ENCODE peak calls at places on chromosome 14, in nine cellular contexts. V, X, D, Q, H, O, J, A and K are unnamed samples.

GRCh38 chr14:92323031-92323915 is at the start of gene SLC24A4:
- DNase-seq in V (peak), X (no peak), D (no peak), Q (no peak), H (no peak), O (peak), J (no peak), A (peak), K (no peak)

GRCh38 chr14:73700325-73700724 is 13.9 kb downstream of the PNMA1 start:
- DNase-seq in V (no peak), X (peak), D (no peak), Q (no peak), H (no peak), O (no peak), J (no peak), A (peak), K (no peak)

GRCh38 chr14:104970231-104971068 is 7.7 kb downstream of the AHNAK2 start:
- DNase-seq in V (no peak), X (peak), D (no peak), Q (peak), H (no peak), O (no peak), J (no peak), A (peak), K (no peak)

GRCh38 chr14:53461823-53462222 is 308.7 kb upstream of the DDHD1 start:
- DNase-seq in V (no peak), X (no peak), D (no peak), Q (no peak), H (no peak), O (peak), J (no peak), A (no peak), K (no peak)

GRCh38 chr14:95465936-95466335 is 50.5 kb downstream of the SYNE3 start:
- DNase-seq in V (no peak), X (no peak), D (no peak), Q (no peak), H (no peak), O (no peak), J (no peak), A (no peak), K (no peak)

GRCh38 chr14:56145965-56146364 is 27.8 kb downstream of the PELI2 start:
- DNase-seq in V (no peak), X (no peak), D (no peak), Q (peak), H (no peak), O (no peak), J (no peak), A (no peak), K (no peak)

GRCh38 chr14:50953497-50953896 is 9.2 kb upstream of the PYGL start:
- DNase-seq in V (no peak), X (no peak), D (no peak), Q (no peak), H (no peak), O (no peak), J (no peak), A (no peak), K (no peak)

GRCh38 chr14:39267592-39268112 is 33.9 kb downstream of the MIA2 start:
- DNase-seq in V (no peak), X (peak), D (no peak), Q (no peak), H (peak), O (peak), J (no peak), A (no peak), K (no peak)

GRCh38 chr14:90483551-90483950 is 86.7 kb downstream of the CALM1 start:
- DNase-seq in V (no peak), X (no peak), D (no peak), Q (no peak), H (peak), O (peak), J (no peak), A (no peak), K (no peak)

GRCh38 chr14:101992708-101993107 is 28.3 kb downstream of the DYNC1H1 start:
- DNase-seq in V (no peak), X (no peak), D (no peak), Q (no peak), H (no peak), O (no peak), J (no peak), A (no peak), K (no peak)

GRCh38 chr14:98949506-98950135 is 322.4 kb downstream of the BCL11B start:
- DNase-seq in V (no peak), X (no peak), D (no peak), Q (no peak), H (no peak), O (no peak), J (no peak), A (no peak), K (no peak)

GRCh38 chr14:101313268-101313667 is 248.0 kb upstream of the DIO3 start:
- DNase-seq in V (no peak), X (no peak), D (no peak), Q (no peak), H (no peak), O (no peak), J (no peak), A (no peak), K (no peak)